ENCODE peak calls at places on chromosomes 11 and 22, in five cellular contexts. D is K562, X is HCT116, E is GM12878, P is HepG2. L is an unnamed sample.

GRCh38 chr11:69640995-69641581 is at the start of gene CCND1:
- DNase-seq in D (peak; percentile 68), X (peak; percentile 85), E (no peak), P (peak; percentile 95), L (no peak)

GRCh38 chr11:59097113-59097708 is 9.8 kb upstream of the FAM111B start:
- DNase-seq in D (peak; percentile 15), X (peak; percentile 48), E (no peak), P (peak; percentile 60), L (peak; percentile 66)

GRCh38 chr11:75386912-75387311 is 12.4 kb upstream of the RPS3 start:
- DNase-seq in D (no peak), X (no peak), E (no peak), P (no peak), L (peak; percentile 29)

GRCh38 chr11:3108183-3108721 is 51.0 kb upstream of the CARS1 start:
- DNase-seq in D (no peak), X (no peak), E (no peak), P (no peak), L (peak; percentile 47)

GRCh38 chr11:75350122-75350742 is 1.2 kb downstream of the ARRB1 start:
- DNase-seq in D (no peak), X (no peak), E (no peak), P (no peak), L (no peak)

GRCh38 chr11:46916251-46916650 is 2.1 kb downstream of the LRP4 start:
- DNase-seq in D (no peak), X (no peak), E (no peak), P (no peak), L (no peak)

GRCh38 chr22:31825513-31825912 is 71.7 kb downstream of the DEPDC5 start:
- DNase-seq in D (no peak), X (no peak), E (no peak), P (no peak), L (no peak)

GRCh38 chr11:59668188-59668949 is 468 bp downstream of the PATL1 start:
- DNase-seq in D (peak; percentile 79), X (no peak), E (no peak), P (peak; percentile 53), L (peak; percentile 36)

GRCh38 chr11:21897203-21897602 is 295.7 kb upstream of the ANO5 start:
- DNase-seq in D (no peak), X (no peak), E (no peak), P (no peak), L (no peak)

GRCh38 chr11:15622231-15622890 is 507.6 kb downstream of the INSC start:
- DNase-seq in D (no peak), X (no peak), E (no peak), P (no peak), L (no peak)

GRCh38 chr11:66976048-66976467 is 954 bp downstream of the C11orf86 start:
- DNase-seq in D (peak; percentile 59), X (no peak), E (no peak), P (peak; percentile 35), L (peak; percentile 95)

GRCh38 chr11:20250644-20251247 is 90.5 kb upstream of the DBX1 start:
- DNase-seq in D (no peak), X (no peak), E (no peak), P (no peak), L (no peak)

GRCh38 chr11:83801799-83802198 is 515.6 kb upstream of the CCDC90B start:
- DNase-seq in D (no peak), X (no peak), E (no peak), P (no peak), L (no peak)

GRCh38 chr11:39571081-39571480 is 1888.4 kb downstream of the LRRC4C start:
- DNase-seq in D (no peak), X (no peak), E (no peak), P (no peak), L (no peak)

GRCh38 chr11:84089072-84090057 is 803.2 kb upstream of the CCDC90B start:
- DNase-seq in D (no peak), X (no peak), E (no peak), P (peak; percentile 1), L (no peak)

GRCh38 chr22:29305836-29306174 is 645 bp upstream of the GAS2L1 start:
- DNase-seq in D (no peak), X (no peak), E (no peak), P (no peak), L (no peak)

GRCh38 chr22:29306830-29307657 is 594 bp downstream of the GAS2L1 start:
- DNase-seq in D (peak; percentile 81), X (no peak), E (no peak), P (peak; percentile 39), L (no peak)

GRCh38 chr22:29307658-29308147 is 1.3 kb downstream of the GAS2L1 start:
- DNase-seq in D (no peak), X (no peak), E (no peak), P (no peak), L (no peak)

GRCh38 chr22:29308148-29308790 is 1.8 kb downstream of the GAS2L1 start:
- DNase-seq in D (no peak), X (no peak), E (no peak), P (no peak), L (no peak)

GRCh38 chr22:29306175-29306829 is at the start of gene GAS2L1:
- DNase-seq in D (peak; percentile 87), X (peak; percentile 51), E (no peak), P (peak; percentile 54), L (peak; percentile 87)
- TF ChIP-seq POLR2A in D (peak; percentile 67), X (no peak), E (no peak), P (no peak), L (no peak)

DNA sequence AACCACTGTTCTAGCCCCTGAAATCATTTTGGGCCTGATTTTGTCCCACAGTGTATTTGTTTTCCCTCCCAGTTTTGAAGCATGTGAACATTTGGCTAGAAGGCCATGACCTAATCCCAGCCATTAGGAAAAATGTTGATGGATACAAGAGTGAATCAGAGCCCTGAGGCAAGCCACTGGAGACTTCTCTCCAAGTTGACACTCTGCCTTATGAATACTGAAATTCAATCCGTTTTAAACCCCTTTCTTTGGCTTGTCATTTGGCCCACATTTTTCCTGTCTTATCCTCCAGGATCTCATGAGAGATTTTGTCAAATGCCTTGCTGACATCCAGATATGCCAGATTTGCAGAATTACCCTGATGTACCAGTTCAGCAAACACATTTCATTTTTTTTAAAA is 158.8 kb downstream of the FAT3 start:
- DNase-seq in D (no peak), X (no peak), E (no peak), P (no peak), L (no peak)
- TF ChIP-seq ZNF274 in D (no peak), X (no peak), E (no peak), P (no peak), L (no peak)

GRCh38 chr11:111423250-111423615 is 44.2 kb upstream of the POU2AF1 start:
- DNase-seq in D (no peak), X (no peak), E (no peak), P (no peak), L (no peak)

GRCh38 chr11:111427471-111427912 is 48.4 kb upstream of the POU2AF1 start:
- DNase-seq in D (no peak), X (no peak), E (no peak), P (peak; percentile 13), L (no peak)

GRCh38 chr11:111426615-111427014 is 47.5 kb upstream of the POU2AF1 start:
- DNase-seq in D (no peak), X (no peak), E (no peak), P (no peak), L (no peak)

GRCh38 chr11:111428113-111428876 is 49.2 kb upstream of the POU2AF1 start:
- DNase-seq in D (no peak), X (no peak), E (no peak), P (no peak), L (no peak)

DNA sequence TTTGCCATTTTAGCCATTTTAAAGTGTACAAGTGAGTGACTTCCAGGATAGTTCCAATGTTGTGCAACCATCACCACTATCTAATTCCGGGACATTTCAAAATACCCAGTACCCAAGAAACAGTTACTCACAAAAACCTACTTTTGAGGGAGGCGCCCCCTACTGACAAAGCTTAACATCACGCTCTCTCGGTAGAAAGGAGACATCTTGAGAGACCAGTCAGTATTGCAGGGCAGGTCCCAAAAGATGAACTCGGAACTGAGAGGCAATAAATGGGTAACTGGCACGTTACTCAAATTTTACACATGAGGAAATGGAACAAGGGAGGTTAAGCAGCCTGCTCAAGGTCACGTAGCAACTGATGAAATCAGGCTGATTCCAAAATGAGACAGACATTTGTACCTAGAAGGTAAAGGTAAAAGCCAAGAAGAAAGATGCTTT is 50.0 kb upstream of the POU2AF1 start:
- DNase-seq in D (peak; percentile 29), X (peak; percentile 39), E (no peak), P (peak; percentile 64), L (peak; percentile 83)
- TF ChIP-seq RAD21 in D (peak; percentile 30), X (peak; percentile 65), E (peak; percentile 87), P (peak; percentile 60), L (peak; percentile 65)

GRCh38 chr11:125164422-125165110 is at the start of gene PKNOX2:
- DNase-seq in D (peak; percentile 71), X (peak; percentile 3), E (no peak), P (peak; percentile 15), L (no peak)
- TF ChIP-seq POLR2A in D (no peak), X (no peak), E (no peak), P (no peak), L (no peak)

DNA sequence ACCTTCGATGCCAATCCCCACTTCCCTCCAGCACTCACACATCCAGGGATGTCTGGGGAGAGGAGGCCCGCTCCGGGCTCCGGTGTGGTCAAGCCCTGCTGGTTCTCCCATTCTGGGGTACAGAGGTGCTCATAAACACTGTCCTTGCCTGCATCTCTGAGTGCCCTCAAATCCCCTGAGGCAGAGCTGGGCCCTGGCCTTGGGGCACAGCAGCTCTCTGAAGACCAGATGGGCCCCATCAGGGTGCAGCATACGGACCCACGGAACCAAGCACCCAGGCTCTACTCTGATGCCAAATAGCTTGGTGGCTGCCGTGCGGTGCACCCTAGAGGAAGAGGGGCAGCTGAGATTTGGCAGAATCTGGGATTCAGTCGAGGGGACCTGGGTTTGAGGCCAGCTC is 35.7 kb upstream of the NNMT start:
- DNase-seq in D (no peak), X (no peak), E (no peak), P (no peak), L (no peak)
- TF ChIP-seq ZNF274 in D (no peak), X (no peak), E (no peak), P (no peak), L (no peak)

DNA sequence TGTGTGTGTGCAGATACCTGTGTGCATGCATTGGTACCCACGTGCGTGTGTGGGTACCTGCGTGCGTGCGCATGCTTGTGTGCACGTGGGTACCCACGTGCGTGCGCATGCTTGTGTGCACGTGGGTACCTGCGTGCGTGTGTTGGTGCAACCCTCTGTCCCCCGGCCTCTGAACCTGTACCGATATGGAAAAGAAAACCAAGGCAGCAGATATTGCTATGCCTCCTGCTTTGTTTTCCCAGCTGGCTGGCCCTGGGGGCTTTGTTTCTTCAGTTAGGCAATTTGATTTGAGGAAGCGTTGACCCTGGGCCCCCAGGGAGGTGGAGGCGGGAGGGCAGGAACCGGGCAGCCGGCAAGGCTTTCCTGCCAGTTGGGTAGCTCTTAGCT is 26.1 kb upstream of the SORL1-AS1 start:
- DNase-seq in D (no peak), X (no peak), E (no peak), P (no peak), L (no peak)
- TF ChIP-seq RAD21 in D (no peak), X (no peak), E (no peak), P (no peak), L (no peak)

GRCh38 chr11:93197383-93198220 is at the start of gene SLC36A4:
- DNase-seq in D (peak; percentile 61), X (peak; percentile 87), E (peak; percentile 57), P (peak; percentile 77), L (peak; percentile 79)
- TF ChIP-seq POLR2A in D (peak; percentile 78), X (peak; percentile 77), E (peak; percentile 77), P (peak; percentile 74), L (peak; percentile 91)

L was measured in H1.